ENCODE peak calls at places on chromosome 20, in five cellular contexts. I is PC-3, H is astrocyte of the spinal cord, G is left lung, O is pancreas. W is an unnamed sample.

GRCh38 chr20:56985286-56985685 is 281.2 kb downstream of the BMP7 start:
- DNase-seq in I (peak), H (no peak), G (no peak), O (no peak), W (no peak)

GRCh38 chr20:24785141-24785924 is 163.7 kb upstream of the CST7 start:
- DNase-seq in I (peak), H (peak), G (no peak), O (no peak), W (no peak)

GRCh38 chr20:6094038-6094437 is 28.8 kb downstream of the FERMT1 start:
- DNase-seq in I (no peak), H (no peak), G (no peak), O (no peak), W (no peak)

GRCh38 chr20:57653910-57654309 is 33.7 kb upstream of the ZBP1 start:
- DNase-seq in I (peak), H (no peak), G (no peak), O (no peak), W (no peak)

GRCh38 chr20:8414611-8415274 is 282.7 kb downstream of the PLCB1 start:
- DNase-seq in I (peak), H (peak), G (no peak), O (no peak), W (no peak)

GRCh38 chr20:29301624-29302259 is 1955.7 kb upstream of the DEFB115 start:
- DNase-seq in I (no peak), H (no peak), G (no peak), O (no peak), W (no peak)

GRCh38 chr20:33947709-33948295 is 45.9 kb upstream of the RALY start:
- DNase-seq in I (peak), H (peak), G (no peak), O (no peak), W (no peak)

GRCh38 chr20:37505263-37506165 is 15.5 kb upstream of the NNAT start:
- DNase-seq in I (no peak), H (no peak), G (no peak), O (no peak), W (peak)

GRCh38 chr20:41275181-41275793 is 42.2 kb downstream of the ZHX3 start:
- DNase-seq in I (peak), H (peak), G (no peak), O (no peak), W (no peak)

GRCh38 chr20:10093087-10093591 is 58.4 kb downstream of the ANKEF1 start:
- DNase-seq in I (peak), H (peak), G (no peak), O (no peak), W (no peak)

GRCh38 chr20:14580426-14581074 is 243.1 kb upstream of the FLRT3 start:
- DNase-seq in I (peak), H (no peak), G (no peak), O (no peak), W (no peak)

GRCh38 chr20:25103526-25103925 is 21.6 kb upstream of the VSX1 start:
- DNase-seq in I (no peak), H (no peak), G (no peak), O (no peak), W (no peak)

GRCh38 chr20:18001131-18001921 is 32.5 kb downstream of the MGME1 start:
- DNase-seq in I (peak), H (peak), G (no peak), O (peak), W (peak)
- TF ChIP-seq CTCF in I (no peak), H (no peak), G (no peak), O (no peak), W (no peak)

GRCh38 chr20:62816031-62816878 is 595 bp upstream of the COL9A3 start:
- DNase-seq in I (no peak), H (no peak), G (no peak), O (no peak), W (no peak)
- H3K4me3 ChIP-seq in I (peak), H (no peak), G (no peak), O (no peak), W (peak)

GRCh38 chr20:50713677-50714101 is 17.7 kb upstream of the PARD6B start:
- DNase-seq in I (peak), H (peak), G (no peak), O (no peak), W (no peak)
- TF ChIP-seq CTCF in I (peak), H (peak), G (no peak), O (peak), W (peak)

DNA sequence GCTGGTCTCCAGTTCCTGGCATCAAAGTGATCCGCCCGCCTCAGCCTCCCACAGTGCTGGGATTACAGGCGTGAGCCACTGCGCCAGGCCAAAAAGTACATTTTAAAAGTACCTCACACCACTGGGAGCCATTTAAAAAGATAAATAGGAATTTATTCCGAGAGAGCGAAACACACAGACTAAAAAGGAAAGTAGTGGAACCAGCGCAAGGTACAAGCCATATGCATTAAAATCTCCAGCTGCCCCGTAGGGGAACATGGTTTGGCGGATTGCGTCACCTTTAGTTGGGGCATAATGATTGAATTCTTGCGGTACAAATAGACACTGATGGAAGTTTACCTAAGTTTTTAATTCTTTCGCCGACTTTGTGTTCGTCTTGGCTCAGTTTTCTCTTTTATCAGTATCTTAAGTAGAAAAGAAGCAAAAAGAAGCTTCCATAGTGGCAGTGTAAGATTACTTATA is 1.3 kb downstream of the RAD21L1 start:
- DNase-seq in I (no peak), H (no peak), G (no peak), O (no peak), W (no peak)
- H3K4me3 ChIP-seq in I (peak), H (no peak), G (peak), O (no peak), W (no peak)

DNA sequence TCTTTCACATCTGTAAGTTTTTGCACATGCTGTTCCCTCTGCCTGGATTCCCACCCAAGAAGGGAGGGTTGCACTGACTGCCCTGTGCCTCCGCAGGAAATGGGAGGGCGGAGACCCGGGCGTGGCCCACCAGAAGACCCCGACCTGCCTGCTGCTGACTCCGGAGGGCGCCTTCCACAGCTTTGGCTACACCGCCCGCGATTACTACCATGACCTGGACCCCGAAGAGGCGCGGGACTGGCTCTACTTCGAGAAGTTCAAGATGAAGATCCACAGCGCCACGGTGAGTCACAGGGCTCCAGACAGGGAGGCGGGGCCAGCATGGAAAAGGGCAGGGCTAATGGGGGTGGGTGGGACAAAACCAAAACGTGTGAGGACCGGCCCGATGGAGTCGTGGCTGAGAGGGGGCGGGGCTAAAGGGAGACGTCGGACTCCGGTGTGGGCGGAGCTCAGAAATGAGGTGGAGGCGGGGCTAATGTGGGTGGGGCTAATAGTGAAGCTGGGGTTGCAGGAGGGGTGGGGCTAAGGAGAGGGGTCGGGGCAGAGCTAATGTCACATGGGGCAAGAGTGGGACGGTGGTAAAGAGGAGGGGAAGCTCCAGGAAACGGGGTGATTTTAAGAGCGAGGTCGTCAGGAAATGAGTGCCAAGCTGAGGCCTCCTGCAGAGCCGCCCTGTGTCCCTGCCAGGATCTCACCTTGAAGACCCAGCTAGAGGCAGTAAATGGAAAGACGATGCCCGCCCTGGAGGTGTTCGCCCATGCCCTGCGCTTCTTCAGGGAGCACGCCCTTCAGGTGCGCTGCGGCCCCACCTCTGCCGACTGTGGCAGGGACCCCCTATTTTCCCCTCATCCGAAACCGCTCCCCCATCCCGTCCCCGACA is 12.6 kb downstream of the HSPA12B start:
- DNase-seq in I (peak), H (peak), G (peak), O (peak), W (peak)
- TF ChIP-seq CTCF in I (no peak), H (no peak), G (no peak), O (no peak), W (no peak)

GRCh38 chr20:22905667-22906066 is 129.4 kb upstream of the SSTR4 start:
- DNase-seq in I (no peak), H (no peak), G (no peak), O (no peak), W (no peak)

GRCh38 chr20:22901921-22902320 is 133.2 kb upstream of the SSTR4 start:
- DNase-seq in I (no peak), H (no peak), G (no peak), O (no peak), W (no peak)

GRCh38 chr20:22904905-22905304 is 130.2 kb upstream of the SSTR4 start:
- DNase-seq in I (no peak), H (no peak), G (no peak), O (no peak), W (no peak)

GRCh38 chr20:22904411-22904810 is 130.7 kb upstream of the SSTR4 start:
- DNase-seq in I (no peak), H (no peak), G (no peak), O (no peak), W (no peak)

DNA sequence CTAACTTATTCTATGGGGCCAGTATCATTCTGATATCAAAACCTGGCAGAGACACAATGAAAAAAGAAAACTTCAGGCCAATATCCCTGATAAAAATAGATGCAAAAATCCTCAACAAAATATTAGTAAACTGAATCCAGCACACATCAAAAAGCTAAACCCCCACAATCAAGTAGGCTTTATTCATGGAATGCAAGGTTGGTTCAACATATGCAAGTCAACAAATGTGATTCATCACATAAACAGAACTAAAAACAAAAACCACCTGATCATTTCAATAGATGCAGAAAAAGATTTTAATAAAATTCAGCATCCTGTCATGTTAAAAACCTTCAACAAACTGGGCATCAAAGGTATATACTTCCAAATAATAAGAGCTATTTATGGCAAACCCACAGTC is 133.9 kb upstream of the SSTR4 start:
- DNase-seq in I (no peak), H (no peak), G (no peak), O (no peak), W (no peak)
- H3K4me3 ChIP-seq in I (no peak), H (no peak), G (no peak), O (no peak), W (no peak)

W was measured in thyroid gland.